ENCODE peak calls at places on chromosomes 1 and 21, in four cellular contexts. K, F, H and U are unnamed samples.

GRCh38 chr1:58401991-58402390 is 144.5 kb downstream of the OMA1 start:
- DNase-seq in H (no peak), F (no peak), K (no peak), U (peak)

GRCh38 chr1:2640626-2641025 is 7.8 kb upstream of the MMEL1 start:
- DNase-seq in F (no peak), H (peak), K (no peak), U (no peak)

GRCh38 chr1:208387908-208388756 is 143.9 kb upstream of the PLXNA2 start:
- DNase-seq in F (no peak), K (no peak), H (no peak), U (no peak)

GRCh38 chr1:97943354-97943753 is 22.5 kb upstream of the DPYD start:
- DNase-seq in F (no peak), H (peak), K (peak), U (peak)

GRCh38 chr1:226686440-226687436 is 52.3 kb downstream of the ITPKB start:
- DNase-seq in K (no peak), F (no peak), H (no peak), U (no peak)

GRCh38 chr1:184624051-184624450 is 130.6 kb downstream of the EDEM3 start:
- DNase-seq in F (no peak), H (no peak), K (no peak), U (peak)

GRCh38 chr1:195141294-195141693 is 1466.9 kb downstream of the KCNT2 start:
- DNase-seq in K (no peak), F (no peak), H (no peak), U (no peak)

GRCh38 chr1:36342426-36343185 is 19.2 kb upstream of the EVA1B start:
- DNase-seq in H (peak), F (peak), K (peak), U (peak)

GRCh38 chr1:173333581-173333980 is 126.5 kb upstream of the TNFSF4 start:
- DNase-seq in H (peak), K (peak), F (no peak), U (peak)

GRCh38 chr1:36307601-36308330 is 1.6 kb downstream of the SH3D21 start:
- DNase-seq in K (no peak), F (no peak), H (no peak), U (no peak)

GRCh38 chr1:169914534-169914933 is 20.8 kb upstream of the SCYL3 start:
- DNase-seq in K (peak), F (no peak), H (peak), U (peak)

GRCh38 chr1:201505505-201505893 is 1.4 kb downstream of the CSRP1 start:
- DNase-seq in H (peak), K (peak), F (no peak), U (peak)

GRCh38 chr1:59058681-59059441 is 238.0 kb upstream of the FGGY start:
- DNase-seq in F (no peak), H (no peak), K (no peak), U (no peak)

GRCh38 chr1:70487910-70488665 is 77.0 kb downstream of the CTH start:
- DNase-seq in K (peak), H (peak), F (no peak), U (peak)

GRCh38 chr1:47436304-47436978 is 1.4 kb upstream of the FOXD2 start:
- DNase-seq in H (peak), F (peak), K (peak), U (peak)

GRCh38 chr1:150974580-150975478 is at the start of gene CERS2:
- DNase-seq in H (peak), F (peak), K (peak), U (peak)

GRCh38 chr21:33109574-33110339 is 39.8 kb downstream of the OLIG1 start:
- DNase-seq in F (no peak), K (no peak), H (no peak), U (no peak)

GRCh38 chr1:206772228-206773002 is at the start of gene IL10:
- DNase-seq in F (no peak), H (no peak), K (no peak), U (no peak)

GRCh38 chr21:25186278-25186677 is 421.0 kb downstream of the MRPL39 start:
- DNase-seq in F (no peak), K (no peak), H (no peak), U (no peak)

GRCh38 chr1:15158506-15159165 is 5.1 kb downstream of the TMEM51 start:
- DNase-seq in K (peak), F (no peak), H (peak), U (peak)

GRCh38 chr1:19752083-19752696 is 47.5 kb downstream of the TMCO4 start:
- DNase-seq in F (no peak), K (no peak), H (no peak), U (no peak)

GRCh38 chr1:34266127-34266951 is 89.6 kb downstream of the C1orf94 start:
- DNase-seq in F (no peak), H (no peak), K (no peak), U (no peak)

GRCh38 chr1:19737413-19737812 is 62.3 kb downstream of the TMCO4 start:
- DNase-seq in H (peak), F (no peak), K (no peak), U (peak)